ENCODE peak calls at places on chromosome 14, in ten cellular contexts. G is thoracic aorta; P is nephron progenitor cell; F is GM23338; U is psoas muscle; H is neural progenitor cell; L is dorsolateral prefrontal cortex; E is CD4-positive, alpha-beta T cell; S is epithelial cell of proximal tubule; D is Caco-2. I is an unnamed sample.

GRCh38 chr14:71554959-71555612 is 377.1 kb upstream of the RGS6 start:
- DNase-seq in G (no peak), P (no peak), F (no peak), U (no peak), H (no peak), L (no peak), E (no peak), S (no peak), D (no peak), I (no peak)

GRCh38 chr14:38143651-38144505 is 63.8 kb upstream of the SSTR1 start:
- DNase-seq in G (no peak), P (no peak), F (peak; percentile 61), U (no peak), H (no peak), L (no peak), E (no peak), S (no peak), D (no peak), I (no peak)

GRCh38 chr14:51921026-51921425 is 60.6 kb downstream of the GNG2 start:
- DNase-seq in G (no peak), P (no peak), F (no peak), U (no peak), H (no peak), L (no peak), E (no peak), S (no peak), D (no peak), I (no peak)

GRCh38 chr14:24911324-24912095 is 138.4 kb downstream of the STXBP6 start:
- DNase-seq in G (no peak), P (no peak), F (no peak), U (no peak), H (no peak), L (no peak), E (no peak), S (peak; percentile 52), D (no peak), I (no peak)

GRCh38 chr14:52268191-52269061 is 928 bp downstream of the PTGDR start:
- DNase-seq in G (no peak), P (peak; percentile 59), F (peak; percentile 61), U (no peak), H (peak; percentile 66), L (no peak), E (no peak), S (no peak), D (peak; percentile 1), I (peak; percentile 18)

GRCh38 chr14:76514599-76514998 is 138.7 kb downstream of the ESRRB start:
- DNase-seq in G (no peak), P (no peak), F (no peak), U (no peak), H (no peak), L (no peak), E (no peak), S (no peak), D (peak; percentile 15), I (no peak)

GRCh38 chr14:35402323-35403084 is 2.0 kb downstream of the NFKBIA start:
- DNase-seq in G (no peak), P (no peak), F (no peak), U (peak; percentile 66), H (no peak), L (no peak), E (peak; percentile 29), S (no peak), D (no peak), I (no peak)

GRCh38 chr14:65179918-65180724 is 77.8 kb upstream of the MAX start:
- DNase-seq in G (no peak), P (no peak), F (no peak), U (peak; percentile 65), H (no peak), L (no peak), E (no peak), S (peak; percentile 90), D (no peak), I (peak; percentile 70)

GRCh38 chr14:67413806-67414769 is 2.1 kb upstream of the PLEK2 start:
- DNase-seq in G (no peak), P (no peak), F (no peak), U (no peak), H (no peak), L (no peak), E (no peak), S (no peak), D (no peak), I (no peak)

GRCh38 chr14:30034049-30034635 is 106.5 kb upstream of the PRKD1 start:
- DNase-seq in G (no peak), P (no peak), F (peak; percentile 63), U (no peak), H (peak; percentile 30), L (no peak), E (no peak), S (no peak), D (no peak), I (no peak)

GRCh38 chr14:23061995-23062394 is 4.7 kb upstream of the CDH24 start:
- DNase-seq in G (no peak), P (no peak), F (no peak), U (peak; percentile 71), H (no peak), L (no peak), E (no peak), S (peak; percentile 71), D (peak; percentile 54), I (no peak)

GRCh38 chr14:23537351-23538048 is 14.1 kb downstream of the ZFHX2 start:
- DNase-seq in G (no peak), P (no peak), F (peak; percentile 97), U (no peak), H (peak; percentile 63), L (no peak), E (no peak), S (no peak), D (no peak), I (no peak)

GRCh38 chr14:56244138-56244789 is 126.1 kb downstream of the PELI2 start:
- DNase-seq in G (no peak), P (no peak), F (no peak), U (no peak), H (no peak), L (no peak), E (no peak), S (peak; percentile 36), D (no peak), I (no peak)

GRCh38 chr14:52119030-52119429 is 50.2 kb upstream of the NID2 start:
- DNase-seq in G (no peak), P (no peak), F (no peak), U (no peak), H (no peak), L (peak; percentile 82), E (no peak), S (no peak), D (no peak), I (no peak)

DNA sequence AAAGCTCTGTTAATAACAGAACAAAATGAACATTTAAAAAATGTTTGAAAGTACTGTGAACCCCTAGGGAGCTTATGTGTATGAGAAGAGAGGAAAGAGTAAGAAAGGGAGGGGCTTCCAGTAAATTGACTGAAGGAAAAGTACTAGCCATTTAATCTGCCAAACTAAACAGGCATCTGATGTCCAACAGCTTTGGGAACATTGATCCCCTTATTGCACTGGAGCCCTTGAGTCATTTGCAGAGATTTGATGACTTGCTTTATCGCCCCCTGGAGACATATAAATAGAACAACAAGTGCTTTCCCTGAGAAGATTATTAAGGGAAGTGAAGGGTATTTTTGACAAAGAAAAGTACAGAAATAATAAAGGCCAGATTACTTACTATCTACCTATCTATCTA is 319.3 kb upstream of the NOVA1 start:
- DNase-seq in G (no peak), P (no peak), F (peak; percentile 66), U (no peak), H (peak; percentile 50), L (no peak), E (no peak), S (no peak), D (peak; percentile 5), I (no peak)
- TF ChIP-seq CTCF in G (peak; percentile 15), P (peak; percentile 23), F (peak; percentile 67), U (no peak), H (peak; percentile 59), L (peak; percentile 21), E (no peak), S (peak; percentile 74), D (no peak), I (no peak)

DNA sequence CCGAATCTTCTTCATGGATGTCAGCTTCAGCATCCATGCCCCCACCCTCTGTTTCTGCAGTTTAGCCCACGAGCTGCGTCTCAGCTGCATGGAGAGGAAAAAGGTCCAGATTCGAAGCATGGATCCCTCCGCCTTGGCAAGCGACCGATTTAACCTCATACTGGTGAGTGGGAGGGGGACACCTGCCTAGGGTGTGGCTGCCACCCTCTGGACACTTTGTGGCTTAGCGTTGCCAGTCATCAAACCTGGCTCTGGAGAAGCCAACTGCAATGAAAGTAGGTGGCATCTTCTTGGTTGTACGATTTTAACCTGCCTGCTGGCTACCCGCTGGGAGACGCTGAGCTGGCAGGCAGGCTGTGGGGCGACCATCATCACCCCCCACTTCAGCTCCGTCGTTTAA is 16.7 kb downstream of the DCAF4 start:
- DNase-seq in G (no peak), P (no peak), F (peak; percentile 42), U (no peak), H (peak; percentile 32), L (no peak), E (no peak), S (no peak), D (no peak), I (no peak)
- TF ChIP-seq CTCF in G (no peak), P (no peak), F (peak; percentile 18), U (no peak), H (peak; percentile 32), L (no peak), E (no peak), S (peak; percentile 12), D (no peak), I (no peak)

DNA sequence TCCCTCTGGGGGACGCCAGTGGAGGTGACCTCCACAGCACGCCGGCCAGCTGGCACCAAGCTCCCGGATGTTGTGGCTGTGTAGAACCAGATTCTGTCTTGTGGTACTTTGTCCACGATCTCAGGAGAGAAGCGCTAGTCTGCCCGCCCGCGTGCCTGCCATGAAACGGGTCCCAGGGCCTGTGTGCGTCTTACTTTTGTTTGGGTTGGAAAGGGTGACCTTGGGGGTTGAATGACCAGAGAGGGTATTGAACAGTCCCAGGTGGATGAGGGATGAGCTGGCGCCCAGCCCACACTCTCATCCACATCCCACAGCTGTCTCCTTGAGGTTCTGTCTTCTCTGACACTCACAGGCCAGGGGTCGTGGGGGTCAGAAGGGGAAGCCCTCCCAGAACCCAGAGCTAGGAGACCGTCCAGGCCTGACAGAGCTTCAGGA is 78.3 kb downstream of the WDR20 start:
- DNase-seq in G (no peak), P (no peak), F (no peak), U (no peak), H (no peak), L (no peak), E (no peak), S (no peak), D (no peak), I (no peak)
- TF ChIP-seq CTCF in G (no peak), P (no peak), F (no peak), U (no peak), H (no peak), L (no peak), E (no peak), S (no peak), D (no peak), I (no peak)

DNA sequence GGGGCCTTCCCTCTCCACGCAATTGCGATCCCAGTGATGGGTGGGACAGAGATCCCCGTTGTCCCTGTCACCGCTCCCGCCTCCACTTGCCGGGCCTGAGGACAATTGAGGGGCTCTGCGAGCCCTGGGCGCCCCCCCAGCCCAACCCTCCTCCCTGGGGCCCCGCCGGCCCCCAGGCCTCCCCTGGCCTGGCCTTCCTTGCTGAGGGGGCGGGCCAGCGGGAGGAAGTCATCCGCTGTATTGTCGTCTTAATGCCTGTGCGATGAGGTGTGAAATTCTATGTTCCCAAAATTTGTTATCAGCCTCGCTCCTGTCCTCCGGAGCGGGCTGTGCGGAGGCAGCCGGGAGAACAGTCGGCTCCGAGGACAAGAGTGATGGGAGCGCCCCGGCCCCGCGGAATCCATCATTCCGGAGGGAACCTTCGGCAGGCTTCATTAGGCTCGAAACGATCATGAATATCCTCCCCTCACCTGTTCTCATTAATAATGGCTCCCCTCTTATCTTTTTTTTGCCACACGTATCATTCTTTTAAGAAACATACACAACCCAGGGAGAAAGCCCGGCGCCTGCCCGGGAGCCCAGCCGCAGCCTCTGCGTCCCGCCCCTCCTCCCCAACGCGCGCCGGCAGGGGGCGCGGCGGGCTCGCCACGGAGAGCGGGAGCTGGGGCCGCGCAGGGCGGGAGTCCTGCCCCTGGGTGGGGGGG is 17.3 kb upstream of the DLK1 start:
- DNase-seq in G (no peak), P (peak; percentile 67), F (peak; percentile 46), U (no peak), H (peak; percentile 75), L (no peak), E (no peak), S (no peak), D (no peak), I (no peak)
- TF ChIP-seq CTCF in G (peak; percentile 56), P (no peak), F (no peak), U (peak; percentile 54), H (peak; percentile 54), L (peak; percentile 66), E (peak; percentile 56), S (peak; percentile 75), D (no peak), I (no peak)

I was measured in GM13976.